ENCODE peak calls at places on chromosomes 7 and 10, in ten cellular contexts. K is HCT116, L is hepatocyte, W is DND-41, B is AG04450, C is fibroblast of lung, H is HepG2, S is upper lobe of right lung, Q is psoas muscle, A is NB4. V is an unnamed sample.

GRCh38 chr10:18713077-18713476 is 53.8 kb downstream of the ARL5B start:
- DNase-seq in W (no peak), L (peak), Q (no peak), C (peak), H (peak), A (peak), S (no peak), K (no peak), B (peak), V (no peak)

GRCh38 chr10:3955493-3955892 is 170.5 kb upstream of the KLF6 start:
- DNase-seq in B (no peak), H (no peak), A (no peak), L (peak), Q (no peak), W (no peak), C (no peak), S (no peak), K (no peak), V (no peak)

GRCh38 chr10:124650263-124650662 is 93.9 kb downstream of the FAM53B start:
- DNase-seq in C (no peak), A (no peak), H (no peak), W (no peak), B (no peak), L (no peak), Q (no peak), S (no peak), K (no peak), V (no peak)

GRCh38 chr7:129951076-129952011 is 1.4 kb downstream of the UBE2H start:
- DNase-seq in K (no peak), S (peak), L (peak), H (no peak), W (no peak), B (no peak), Q (no peak), A (peak), C (no peak), V (peak)

GRCh38 chr10:128526793-128527375 is 400.7 kb upstream of the MKI67 start:
- DNase-seq in H (no peak), K (no peak), S (no peak), W (no peak), Q (no peak), A (no peak), B (no peak), L (peak), C (no peak), V (no peak)

GRCh38 chr7:45702751-45703150 is 128.6 kb downstream of the ADCY1 start:
- DNase-seq in A (no peak), S (peak), C (no peak), L (no peak), B (no peak), H (no peak), W (no peak), K (no peak), Q (no peak), V (no peak)

GRCh38 chr7:40329601-40330153 is 194.9 kb downstream of the SUGCT start:
- DNase-seq in H (peak), S (no peak), L (peak), C (peak), A (peak), W (no peak), K (peak), B (peak), Q (no peak), V (peak)

GRCh38 chr10:83983578-83984255 is 155.6 kb upstream of the GHITM start:
- DNase-seq in L (no peak), B (no peak), K (peak), C (no peak), W (peak), S (no peak), Q (no peak), H (peak), A (no peak), V (peak)

GRCh38 chr10:132391372-132392020 is 5.5 kb upstream of the PWWP2B start:
- DNase-seq in L (no peak), C (no peak), B (no peak), S (peak), K (no peak), W (no peak), H (no peak), Q (no peak), A (no peak), V (no peak)

GRCh38 chr7:6276911-6277408 is 4.5 kb upstream of the CYTH3 start:
- DNase-seq in A (no peak), S (peak), B (no peak), H (no peak), C (peak), W (no peak), Q (no peak), K (no peak), L (no peak), V (no peak)

GRCh38 chr7:94511763-94512162 is 2.2 kb downstream of the CASD1 start:
- DNase-seq in B (no peak), L (no peak), A (no peak), C (peak), H (no peak), W (no peak), Q (no peak), K (no peak), S (no peak), V (no peak)

GRCh38 chr10:34181545-34182300 is 633.4 kb downstream of the PARD3 start:
- DNase-seq in Q (no peak), K (no peak), C (peak), W (no peak), A (no peak), L (peak), H (no peak), S (no peak), B (peak), V (no peak)
- TF ChIP-seq CTCF in Q (no peak), K (no peak), C (no peak), W (no peak), A (no peak), L (no peak), H (no peak), S (no peak), B (no peak), V (no peak)

DNA sequence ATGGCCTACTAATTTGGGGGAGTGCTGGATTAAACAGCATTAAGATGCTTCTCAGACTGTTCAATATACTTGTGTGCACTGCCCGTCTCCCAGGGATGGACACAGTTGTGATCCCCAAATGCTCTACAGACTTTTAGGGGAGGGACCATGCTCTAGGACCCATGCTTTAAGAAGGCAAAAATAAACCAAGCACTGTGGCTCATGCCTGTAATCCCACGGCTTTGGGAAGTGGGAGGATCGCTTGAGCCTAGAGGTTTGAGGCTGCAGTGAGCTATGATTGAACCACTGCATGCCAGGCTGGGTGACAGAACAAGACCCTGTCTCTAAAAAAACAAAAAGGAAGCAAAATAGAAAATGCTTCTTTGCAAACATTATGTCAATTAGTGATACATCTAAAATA is 102.6 kb downstream of the VOPP1 start:
- DNase-seq in S (no peak), C (no peak), A (no peak), Q (no peak), L (no peak), H (no peak), K (no peak), B (no peak), W (no peak), V (no peak)
- H3K4me3 ChIP-seq in S (no peak), C (no peak), A (no peak), Q (no peak), L (no peak), H (no peak), K (no peak), B (no peak), W (no peak), V (no peak)

GRCh38 chr7:128795129-128795528 is 3.4 kb downstream of the CCDC136 start:
- DNase-seq in L (no peak), H (no peak), W (no peak), Q (no peak), S (no peak), K (no peak), A (no peak), C (no peak), B (no peak), V (no peak)

GRCh38 chr7:128793184-128793552 is 1.4 kb downstream of the CCDC136 start:
- DNase-seq in A (peak), C (no peak), H (no peak), L (no peak), W (no peak), K (no peak), B (no peak), Q (no peak), S (no peak), V (no peak)

GRCh38 chr7:128792471-128793183 is 859 bp downstream of the CCDC136 start:
- DNase-seq in A (peak), K (no peak), Q (no peak), B (no peak), H (no peak), C (no peak), S (no peak), L (no peak), W (no peak), V (no peak)

GRCh38 chr7:128794436-128794835 is 2.7 kb downstream of the CCDC136 start:
- DNase-seq in S (no peak), A (no peak), L (no peak), B (no peak), H (no peak), W (no peak), K (no peak), C (no peak), Q (no peak), V (no peak)

GRCh38 chr7:128794020-128794419 is 2.3 kb downstream of the CCDC136 start:
- DNase-seq in C (no peak), L (no peak), W (no peak), H (no peak), S (no peak), B (no peak), Q (no peak), K (no peak), A (peak), V (peak)
- TF ChIP-seq CTCF in C (no peak), L (peak), W (peak), H (peak), S (no peak), B (no peak), Q (peak), K (peak), A (peak), V (peak)

GRCh38 chr7:142796501-142797341 is 26.0 kb downstream of the PRSS2 start:
- DNase-seq in A (no peak), L (no peak), C (no peak), Q (no peak), S (no peak), K (no peak), B (no peak), H (no peak), W (no peak), V (peak)
- H3K4me3 ChIP-seq in A (no peak), L (peak), C (peak), Q (peak), S (peak), K (no peak), B (no peak), H (no peak), W (peak), V (peak)

DNA sequence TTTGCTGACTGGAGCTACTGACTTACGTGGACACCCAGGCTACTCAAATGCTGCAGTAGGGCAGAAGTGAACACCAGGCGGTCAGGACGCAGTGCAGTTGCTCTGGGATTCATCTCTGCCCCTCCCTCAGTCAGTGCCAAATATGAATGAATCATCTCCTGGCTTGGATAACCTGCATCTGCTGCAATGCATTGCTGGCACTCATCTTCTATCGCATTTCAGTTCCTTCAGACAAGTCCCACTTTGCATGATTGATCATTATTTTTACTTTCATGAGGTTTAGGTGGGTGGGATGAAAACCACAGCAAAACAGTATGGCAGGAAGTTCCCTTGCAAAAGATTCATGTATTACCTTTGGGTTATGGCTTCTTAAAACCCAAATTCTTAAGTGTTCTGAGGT is 224.6 kb upstream of the NRP1 start:
- DNase-seq in Q (peak), S (no peak), W (peak), H (no peak), B (peak), C (peak), L (peak), K (no peak), A (no peak), V (peak)
- TF ChIP-seq CTCF in Q (no peak), S (no peak), W (no peak), H (no peak), B (peak), C (no peak), L (no peak), K (no peak), A (no peak), V (no peak)

DNA sequence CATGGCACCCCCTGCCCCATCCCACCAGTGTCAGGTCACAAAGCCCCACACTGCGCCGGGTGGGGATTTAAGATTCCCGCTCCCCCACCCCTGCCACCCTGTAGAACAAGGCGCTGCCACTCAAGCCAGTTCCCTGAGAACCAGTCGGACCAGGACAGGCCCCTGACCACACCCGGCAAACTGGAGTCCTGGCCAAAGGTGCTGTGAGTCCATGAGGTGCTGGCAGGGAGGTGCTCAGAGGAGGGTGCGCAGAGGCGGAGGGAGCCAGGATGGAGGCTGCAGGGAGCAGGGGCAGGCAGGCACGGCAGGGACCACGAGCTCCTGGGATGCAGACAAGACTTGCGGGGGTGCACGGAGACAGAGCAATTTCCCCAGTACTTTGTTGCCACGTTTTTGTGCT is 19.7 kb upstream of the GDI2 start:
- DNase-seq in H (no peak), B (no peak), K (no peak), A (no peak), W (no peak), S (peak), C (no peak), L (no peak), Q (no peak), V (no peak)
- H3K4me3 ChIP-seq in H (no peak), B (no peak), K (no peak), A (no peak), W (no peak), S (no peak), C (no peak), L (no peak), Q (no peak), V (no peak)

GRCh38 chr10:31808258-31809218 is 120.1 kb downstream of the ARHGAP12 start:
- DNase-seq in L (peak), Q (peak), C (peak), A (peak), K (peak), H (peak), S (no peak), B (peak), W (peak), V (peak)
- TF ChIP-seq CTCF in L (peak), Q (peak), C (peak), A (no peak), K (peak), H (peak), S (peak), B (peak), W (peak), V (peak)

GRCh38 chr7:2687338-2687869 is 598 bp upstream of the AMZ1 start:
- DNase-seq in A (no peak), S (no peak), C (no peak), H (no peak), W (no peak), K (no peak), B (no peak), L (no peak), Q (no peak), V (no peak)
- H3K4me3 ChIP-seq in A (no peak), S (no peak), C (peak), H (no peak), W (no peak), K (no peak), B (peak), L (no peak), Q (peak), V (no peak)

DNA sequence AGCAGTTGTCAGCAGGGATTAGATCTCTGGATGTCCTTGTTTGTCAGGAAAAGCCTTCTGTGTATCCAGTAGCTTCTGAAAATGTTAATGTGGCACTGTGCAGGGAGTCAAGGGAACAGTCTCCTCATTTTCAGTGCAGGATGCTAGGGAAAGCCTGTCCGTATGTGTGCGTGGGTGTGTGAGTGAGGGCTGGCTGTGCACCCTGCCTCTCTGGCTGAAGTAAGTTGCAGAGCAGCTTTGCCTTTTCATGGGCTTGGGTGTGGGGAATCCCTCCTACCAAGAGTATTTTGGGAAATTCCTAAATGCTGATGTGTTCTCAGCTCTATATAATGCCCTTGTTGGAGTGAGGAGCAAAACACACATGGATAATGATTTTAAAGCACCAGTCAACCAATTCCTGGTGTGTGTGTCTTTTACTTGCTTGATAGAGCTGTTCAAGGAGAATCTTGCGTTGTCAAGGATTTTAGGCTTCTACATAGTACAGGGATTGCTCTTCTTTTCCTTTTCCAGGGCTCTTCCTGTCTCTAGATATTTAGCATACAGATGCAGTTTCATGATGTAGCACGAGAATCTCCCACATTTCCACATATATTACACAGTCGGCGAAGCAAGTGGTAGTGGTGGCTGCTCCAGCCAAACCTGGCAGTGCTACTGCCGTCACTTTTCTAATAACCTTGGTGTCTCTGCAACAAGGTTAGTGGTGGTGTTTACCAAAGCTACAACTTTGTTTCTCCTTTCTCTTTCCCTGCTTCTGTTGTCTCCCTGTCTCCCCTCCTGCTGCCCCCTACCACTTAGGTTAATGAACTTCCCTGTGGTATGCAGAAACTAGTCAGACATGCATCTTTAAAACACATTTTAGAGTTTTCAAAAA is 92.8 kb downstream of the MCU start:
- DNase-seq in H (no peak), S (no peak), L (peak), A (no peak), K (peak), W (no peak), Q (peak), B (peak), C (peak), V (no peak)
- TF ChIP-seq CTCF in H (no peak), S (no peak), L (no peak), A (no peak), K (no peak), W (no peak), Q (no peak), B (no peak), C (no peak), V (no peak)

GRCh38 chr10:103153765-103154197 is 39.3 kb downstream of the NT5C2 start:
- DNase-seq in A (no peak), H (peak), K (no peak), W (no peak), L (no peak), B (no peak), S (no peak), Q (no peak), C (peak), V (no peak)
- H3K4me3 ChIP-seq in A (no peak), H (peak), K (no peak), W (no peak), L (peak), B (no peak), S (peak), Q (peak), C (peak), V (no peak)

V was measured in GM12865.